ENCODE peak calls at places on chromosome 1, in four cellular contexts. F is AG10803, B is iris pigment epithelial cell, S is ecto neural progenitor cell. M is an unnamed sample.
A peak's percentile ranks its signal among the peaks of the same experiment; 100 is the strongest.

GRCh38 chr1:2850502-2850901 is 49.0 kb upstream of the TTC34 start:
- DNase-seq in F (no peak), B (no peak), S (no peak), M (no peak)

GRCh38 chr1:169475806-169476205 is 9.9 kb downstream of the SLC19A2 start:
- DNase-seq in F (no peak), B (no peak), S (no peak), M (no peak)

GRCh38 chr1:72282690-72283203 is 408 bp upstream of the NEGR1 start:
- DNase-seq in F (peak; percentile 97), B (peak; percentile 96), S (peak; percentile 92), M (peak; percentile 99)

GRCh38 chr1:173240609-173241008 is 33.5 kb upstream of the TNFSF4 start:
- DNase-seq in F (no peak), B (no peak), S (no peak), M (no peak)

GRCh38 chr1:95287078-95287477 is 53.1 kb downstream of the RWDD3 start:
- DNase-seq in F (no peak), B (no peak), S (no peak), M (no peak)

GRCh38 chr1:225848044-225848955 is 33.9 kb downstream of the TMEM63A start:
- DNase-seq in F (no peak), B (peak; percentile 45), S (no peak), M (peak; percentile 19)

GRCh38 chr1:48469616-48470500 is 2.1 kb downstream of the SPATA6 start:
- DNase-seq in F (peak; percentile 73), B (peak; percentile 75), S (no peak), M (peak; percentile 82)

GRCh38 chr1:22745675-22746585 is 35.3 kb downstream of the EPHB2 start:
- DNase-seq in F (peak; percentile 64), B (peak; percentile 90), S (no peak), M (peak; percentile 80)

M was measured in GM23248.